ENCODE peak calls at places on chromosome 7, in eight cellular contexts. N, B, D, L, M, O, Z and Y are unnamed samples.

GRCh38 chr7:96996937-96997511 is 8.3 kb upstream of the DLX6 start:
- DNase-seq in N (peak; percentile 31), B (no peak), D (no peak), L (no peak), M (no peak), O (no peak), Z (no peak), Y (no peak)

GRCh38 chr7:15462721-15463389 is 99.0 kb downstream of the AGMO start:
- DNase-seq in N (no peak), B (no peak), D (no peak), L (no peak), M (no peak), O (no peak), Z (peak; percentile 9), Y (no peak)

GRCh38 chr7:131329176-131329570 is 1.5 kb downstream of the MKLN1 start:
- DNase-seq in N (no peak), B (no peak), D (no peak), L (no peak), M (no peak), O (no peak), Z (peak; percentile 25), Y (no peak)

GRCh38 chr7:138492423-138492822 is 32.4 kb downstream of the TRIM24 start:
- DNase-seq in N (no peak), B (no peak), D (no peak), L (no peak), M (no peak), O (no peak), Z (no peak), Y (no peak)

GRCh38 chr7:55369427-55369826 is 4.3 kb downstream of the LANCL2 start:
- DNase-seq in N (no peak), B (no peak), D (peak; percentile 67), L (peak; percentile 81), M (no peak), O (no peak), Z (peak; percentile 93), Y (no peak)

GRCh38 chr7:5553298-5553877 is 129.8 kb upstream of the TNRC18 start:
- DNase-seq in N (no peak), B (no peak), D (no peak), L (no peak), M (no peak), O (no peak), Z (no peak), Y (no peak)

GRCh38 chr7:139860090-139860773 is 31.2 kb downstream of the TBXAS1 start:
- DNase-seq in N (peak; percentile 90), B (no peak), D (no peak), L (no peak), M (no peak), O (no peak), Z (no peak), Y (no peak)

GRCh38 chr7:14207154-14207553 is 217.7 kb upstream of the ETV1 start:
- DNase-seq in N (no peak), B (no peak), D (no peak), L (no peak), M (no peak), O (no peak), Z (peak; percentile 21), Y (no peak)

GRCh38 chr7:26444554-26444953 is 152.9 kb downstream of the SNX10 start:
- DNase-seq in N (no peak), B (no peak), D (no peak), L (no peak), M (no peak), O (no peak), Z (no peak), Y (no peak)

GRCh38 chr7:21771906-21772610 is 173.6 kb downstream of the CDCA7L start:
- DNase-seq in N (no peak), B (no peak), D (no peak), L (no peak), M (no peak), O (no peak), Z (no peak), Y (no peak)

GRCh38 chr7:140165422-140165821 is 11.4 kb downstream of the KDM7A start:
- DNase-seq in N (no peak), B (no peak), D (peak; percentile 46), L (peak; percentile 68), M (no peak), O (no peak), Z (peak; percentile 85), Y (no peak)

GRCh38 chr7:1240917-1241509 is 8.3 kb downstream of the UNCX start:
- DNase-seq in N (no peak), B (no peak), D (no peak), L (no peak), M (no peak), O (no peak), Z (no peak), Y (no peak)

GRCh38 chr7:121488251-121488650 is 92.1 kb upstream of the FAM3C start:
- DNase-seq in N (no peak), B (no peak), D (no peak), L (no peak), M (no peak), O (no peak), Z (no peak), Y (no peak)

GRCh38 chr7:66957595-66958290 is 36.7 kb downstream of the TMEM248 start:
- DNase-seq in N (no peak), B (no peak), D (no peak), L (no peak), M (no peak), O (no peak), Z (no peak), Y (no peak)

GRCh38 chr7:1134951-1135350 is 25.0 kb downstream of the ZFAND2A start:
- DNase-seq in N (no peak), B (no peak), D (no peak), L (no peak), M (no peak), O (no peak), Z (no peak), Y (no peak)

GRCh38 chr7:11931306-11931705 is 99.3 kb upstream of the THSD7A start:
- DNase-seq in N (no peak), B (no peak), D (no peak), L (no peak), M (no peak), O (no peak), Z (no peak), Y (no peak)

GRCh38 chr7:155844019-155844453 is 31.8 kb upstream of the SHH start:
- DNase-seq in N (no peak), B (no peak), D (no peak), L (no peak), M (no peak), O (no peak), Z (no peak), Y (no peak)

GRCh38 chr7:30930621-30931020 is 19.0 kb downstream of the AQP1 start:
- DNase-seq in N (peak; percentile 90), B (no peak), D (no peak), L (no peak), M (no peak), O (no peak), Z (no peak), Y (no peak)

GRCh38 chr7:122889116-122889515 is 2.9 kb upstream of the CADPS2 start:
- DNase-seq in N (no peak), B (no peak), D (no peak), L (no peak), M (no peak), O (no peak), Z (no peak), Y (no peak)

GRCh38 chr7:69395072-69395714 is 203.1 kb upstream of the AUTS2 start:
- DNase-seq in N (no peak), B (no peak), D (no peak), L (peak; percentile 19), M (no peak), O (no peak), Z (peak; percentile 78), Y (no peak)

GRCh38 chr7:116342125-116342524 is 131.8 kb downstream of the TES start:
- DNase-seq in N (no peak), B (no peak), D (no peak), L (no peak), M (no peak), O (no peak), Z (no peak), Y (no peak)

GRCh38 chr7:106757846-106758245 is 96.9 kb upstream of the CCDC71L start:
- DNase-seq in N (no peak), B (no peak), D (no peak), L (no peak), M (no peak), O (no peak), Z (peak; percentile 34), Y (no peak)

GRCh38 chr7:138975343-138976104 is 5.7 kb downstream of the KIAA1549 start:
- DNase-seq in N (no peak), B (peak; percentile 66), D (no peak), L (no peak), M (no peak), O (no peak), Z (no peak), Y (no peak)

GRCh38 chr7:112550468-112551060 is 69.8 kb downstream of the LSMEM1 start:
- DNase-seq in N (no peak), B (no peak), D (peak; percentile 24), L (no peak), M (no peak), O (no peak), Z (peak; percentile 83), Y (no peak)

GRCh38 chr7:55177589-55178261 is 158.9 kb downstream of the EGFR start:
- DNase-seq in N (no peak), B (no peak), D (no peak), L (no peak), M (no peak), O (no peak), Z (peak; percentile 54), Y (no peak)

GRCh38 chr7:138459300-138460175 is 521 bp upstream of the TRIM24 start:
- DNase-seq in N (peak; percentile 100), B (peak; percentile 98), D (peak; percentile 95), L (peak; percentile 88), M (no peak), O (no peak), Z (no peak), Y (peak; percentile 98)

GRCh38 chr7:139589474-139589873 is 66.0 kb downstream of the CLEC2L start:
- DNase-seq in N (peak; percentile 57), B (no peak), D (no peak), L (no peak), M (no peak), O (no peak), Z (no peak), Y (no peak)

GRCh38 chr7:1725766-1726630 is 55.9 kb downstream of the ELFN1 start:
- DNase-seq in N (no peak), B (no peak), D (no peak), L (no peak), M (no peak), O (no peak), Z (no peak), Y (no peak)

GRCh38 chr7:25707733-25708132 is 444.3 kb upstream of the NFE2L3 start:
- DNase-seq in N (no peak), B (no peak), D (no peak), L (no peak), M (no peak), O (no peak), Z (no peak), Y (no peak)

GRCh38 chr7:146659732-146660131 is 543.1 kb downstream of the CNTNAP2 start:
- DNase-seq in N (no peak), B (no peak), D (no peak), L (no peak), M (no peak), O (no peak), Z (no peak), Y (no peak)

GRCh38 chr7:74289660-74290589 is 718 bp downstream of the CLIP2 start:
- DNase-seq in N (no peak), B (no peak), D (no peak), L (no peak), M (no peak), O (peak; percentile 21), Z (peak; percentile 34), Y (peak; percentile 47)

GRCh38 chr7:43248961-43249807 is 136.7 kb downstream of the HECW1 start:
- DNase-seq in N (peak; percentile 88), B (no peak), D (peak; percentile 70), L (peak; percentile 41), M (no peak), O (no peak), Z (peak; percentile 62), Y (no peak)

GRCh38 chr7:88361357-88361756 is 54.7 kb upstream of the STEAP4 start:
- DNase-seq in N (no peak), B (peak; percentile 57), D (no peak), L (no peak), M (no peak), O (no peak), Z (no peak), Y (no peak)

GRCh38 chr7:23615331-23615730 is 18.1 kb downstream of the CCDC126 start:
- DNase-seq in N (no peak), B (no peak), D (no peak), L (no peak), M (no peak), O (no peak), Z (peak; percentile 40), Y (no peak)